ENCODE peak calls at places on chromosomes 1 and 21, in seven cellular contexts. One of them, this sample, is unnamed.
A peak's percentile ranks its signal among the peaks of the same experiment; 100 is the strongest.

GRCh38 chr1:117570988-117571409 is 34.8 kb upstream of the TENT5C start:
- DNase-seq in cardiac fibroblast: no peak
- DNase-seq in pancreas: no peak
- DNase-seq in psoas muscle: no peak
- DNase-seq in colonic mucosa: peak; percentile 85
- DNase-seq in brain microvascular endothelial cell: no peak
- DNase-seq in ascending aorta: no peak
- DNase-seq in this sample: no peak

GRCh38 chr1:244113532-244114320 is 62.6 kb downstream of the ZBTB18 start:
- DNase-seq in cardiac fibroblast: no peak
- DNase-seq in pancreas: no peak
- DNase-seq in psoas muscle: no peak
- DNase-seq in colonic mucosa: no peak
- DNase-seq in brain microvascular endothelial cell: peak; percentile 65
- DNase-seq in ascending aorta: no peak
- DNase-seq in this sample: no peak

GRCh38 chr1:5994713-5995621 is 2.7 kb upstream of the NPHP4 start:
- DNase-seq in cardiac fibroblast: no peak
- DNase-seq in pancreas: peak; percentile 36
- DNase-seq in psoas muscle: peak; percentile 50
- DNase-seq in colonic mucosa: peak; percentile 27
- DNase-seq in brain microvascular endothelial cell: no peak
- DNase-seq in ascending aorta: no peak
- DNase-seq in this sample: no peak

GRCh38 chr1:20100632-20101355 is 18.5 kb downstream of the PLA2G2D start:
- DNase-seq in cardiac fibroblast: peak; percentile 73
- DNase-seq in pancreas: no peak
- DNase-seq in psoas muscle: no peak
- DNase-seq in colonic mucosa: peak; percentile 49
- DNase-seq in brain microvascular endothelial cell: peak; percentile 36
- DNase-seq in ascending aorta: no peak
- DNase-seq in this sample: no peak

GRCh38 chr1:43349594-43350306 is 9.0 kb upstream of the CDC20 start:
- DNase-seq in cardiac fibroblast: peak; percentile 48
- DNase-seq in pancreas: no peak
- DNase-seq in psoas muscle: no peak
- DNase-seq in colonic mucosa: no peak
- DNase-seq in brain microvascular endothelial cell: peak; percentile 56
- DNase-seq in ascending aorta: no peak
- DNase-seq in this sample: no peak

GRCh38 chr1:96747565-96747964 is 26.0 kb downstream of the PTBP2 start:
- DNase-seq in cardiac fibroblast: no peak
- DNase-seq in pancreas: no peak
- DNase-seq in psoas muscle: no peak
- DNase-seq in colonic mucosa: no peak
- DNase-seq in brain microvascular endothelial cell: no peak
- DNase-seq in ascending aorta: no peak
- DNase-seq in this sample: no peak

GRCh38 chr1:75233302-75233929 is 99.2 kb downstream of the LHX8 start:
- DNase-seq in cardiac fibroblast: peak; percentile 45
- DNase-seq in pancreas: no peak
- DNase-seq in psoas muscle: no peak
- DNase-seq in colonic mucosa: no peak
- DNase-seq in brain microvascular endothelial cell: peak; percentile 8
- DNase-seq in ascending aorta: no peak
- DNase-seq in this sample: no peak

GRCh38 chr1:213983589-213984386 is 4.0 kb upstream of the PROX1 start:
- DNase-seq in cardiac fibroblast: no peak
- DNase-seq in pancreas: no peak
- DNase-seq in psoas muscle: no peak
- DNase-seq in colonic mucosa: no peak
- DNase-seq in brain microvascular endothelial cell: no peak
- DNase-seq in ascending aorta: no peak
- DNase-seq in this sample: no peak

GRCh38 chr1:42429623-42430022 is 26.2 kb downstream of the ZMYND12 start:
- DNase-seq in cardiac fibroblast: no peak
- DNase-seq in pancreas: no peak
- DNase-seq in psoas muscle: no peak
- DNase-seq in colonic mucosa: no peak
- DNase-seq in brain microvascular endothelial cell: no peak
- DNase-seq in ascending aorta: no peak
- DNase-seq in this sample: no peak

GRCh38 chr1:166811691-166812090 is 27.6 kb upstream of the POGK start:
- DNase-seq in cardiac fibroblast: peak; percentile 27
- DNase-seq in pancreas: no peak
- DNase-seq in psoas muscle: no peak
- DNase-seq in colonic mucosa: no peak
- DNase-seq in brain microvascular endothelial cell: peak; percentile 1
- DNase-seq in ascending aorta: no peak
- DNase-seq in this sample: no peak

GRCh38 chr21:17795084-17796036 is 23.8 kb downstream of the C21orf91 start:
- DNase-seq in cardiac fibroblast: no peak
- DNase-seq in pancreas: no peak
- DNase-seq in psoas muscle: no peak
- DNase-seq in colonic mucosa: no peak
- DNase-seq in brain microvascular endothelial cell: no peak
- DNase-seq in ascending aorta: no peak
- DNase-seq in this sample: no peak

GRCh38 chr1:173506437-173506836 is 29.3 kb downstream of the PRDX6 start:
- DNase-seq in cardiac fibroblast: no peak
- DNase-seq in pancreas: peak; percentile 69
- DNase-seq in psoas muscle: no peak
- DNase-seq in colonic mucosa: peak; percentile 81
- DNase-seq in brain microvascular endothelial cell: no peak
- DNase-seq in ascending aorta: no peak
- DNase-seq in this sample: no peak

GRCh38 chr1:193569696-193570269 is 383.4 kb upstream of the B3GALT2 start:
- DNase-seq in cardiac fibroblast: peak; percentile 73
- DNase-seq in pancreas: no peak
- DNase-seq in psoas muscle: no peak
- DNase-seq in colonic mucosa: no peak
- DNase-seq in brain microvascular endothelial cell: peak; percentile 90
- DNase-seq in ascending aorta: no peak
- DNase-seq in this sample: peak; percentile 77

GRCh38 chr21:31557421-31557955 is 102.0 kb upstream of the SOD1 start:
- DNase-seq in cardiac fibroblast: no peak
- DNase-seq in pancreas: peak; percentile 76
- DNase-seq in psoas muscle: no peak
- DNase-seq in colonic mucosa: no peak
- DNase-seq in brain microvascular endothelial cell: no peak
- DNase-seq in ascending aorta: no peak
- DNase-seq in this sample: no peak

GRCh38 chr1:246080031-246080430 is 427.0 kb downstream of the SMYD3 start:
- DNase-seq in cardiac fibroblast: no peak
- DNase-seq in pancreas: no peak
- DNase-seq in psoas muscle: no peak
- DNase-seq in colonic mucosa: no peak
- DNase-seq in brain microvascular endothelial cell: no peak
- DNase-seq in ascending aorta: no peak
- DNase-seq in this sample: no peak

GRCh38 chr21:37342046-37342632 is 24.4 kb upstream of the DYRK1A start:
- DNase-seq in cardiac fibroblast: no peak
- DNase-seq in pancreas: no peak
- DNase-seq in psoas muscle: no peak
- DNase-seq in colonic mucosa: no peak
- DNase-seq in brain microvascular endothelial cell: no peak
- DNase-seq in ascending aorta: no peak
- DNase-seq in this sample: no peak

GRCh38 chr1:97745912-97746311 is 174.9 kb downstream of the DPYD start:
- DNase-seq in cardiac fibroblast: peak; percentile 62
- DNase-seq in pancreas: no peak
- DNase-seq in psoas muscle: no peak
- DNase-seq in colonic mucosa: no peak
- DNase-seq in brain microvascular endothelial cell: no peak
- DNase-seq in ascending aorta: no peak
- DNase-seq in this sample: no peak

GRCh38 chr1:84433253-84434080 is 35.2 kb downstream of the DNASE2B start:
- DNase-seq in cardiac fibroblast: peak; percentile 90
- DNase-seq in pancreas: no peak
- DNase-seq in psoas muscle: no peak
- DNase-seq in colonic mucosa: peak; percentile 81
- DNase-seq in brain microvascular endothelial cell: peak; percentile 75
- DNase-seq in ascending aorta: no peak
- DNase-seq in this sample: peak; percentile 31

GRCh38 chr1:243851129-243851756 is 1.2 kb upstream of the AKT3 start:
- DNase-seq in cardiac fibroblast: peak; percentile 46
- DNase-seq in pancreas: no peak
- DNase-seq in psoas muscle: no peak
- DNase-seq in colonic mucosa: no peak
- DNase-seq in brain microvascular endothelial cell: no peak
- DNase-seq in ascending aorta: no peak
- DNase-seq in this sample: no peak

GRCh38 chr1:162538815-162539431 is 22.6 kb upstream of the UAP1 start:
- DNase-seq in cardiac fibroblast: peak; percentile 98
- DNase-seq in pancreas: no peak
- DNase-seq in psoas muscle: no peak
- DNase-seq in colonic mucosa: no peak
- DNase-seq in brain microvascular endothelial cell: peak; percentile 83
- DNase-seq in ascending aorta: no peak
- DNase-seq in this sample: peak; percentile 65

GRCh38 chr1:193846411-193846810 is 660.0 kb upstream of the B3GALT2 start:
- DNase-seq in cardiac fibroblast: no peak
- DNase-seq in pancreas: no peak
- DNase-seq in psoas muscle: no peak
- DNase-seq in colonic mucosa: no peak
- DNase-seq in brain microvascular endothelial cell: no peak
- DNase-seq in ascending aorta: no peak
- DNase-seq in this sample: no peak

GRCh38 chr1:96634863-96635262 is 86.7 kb upstream of the PTBP2 start:
- DNase-seq in cardiac fibroblast: peak; percentile 10
- DNase-seq in pancreas: no peak
- DNase-seq in psoas muscle: no peak
- DNase-seq in colonic mucosa: no peak
- DNase-seq in brain microvascular endothelial cell: no peak
- DNase-seq in ascending aorta: no peak
- DNase-seq in this sample: no peak

DNA sequence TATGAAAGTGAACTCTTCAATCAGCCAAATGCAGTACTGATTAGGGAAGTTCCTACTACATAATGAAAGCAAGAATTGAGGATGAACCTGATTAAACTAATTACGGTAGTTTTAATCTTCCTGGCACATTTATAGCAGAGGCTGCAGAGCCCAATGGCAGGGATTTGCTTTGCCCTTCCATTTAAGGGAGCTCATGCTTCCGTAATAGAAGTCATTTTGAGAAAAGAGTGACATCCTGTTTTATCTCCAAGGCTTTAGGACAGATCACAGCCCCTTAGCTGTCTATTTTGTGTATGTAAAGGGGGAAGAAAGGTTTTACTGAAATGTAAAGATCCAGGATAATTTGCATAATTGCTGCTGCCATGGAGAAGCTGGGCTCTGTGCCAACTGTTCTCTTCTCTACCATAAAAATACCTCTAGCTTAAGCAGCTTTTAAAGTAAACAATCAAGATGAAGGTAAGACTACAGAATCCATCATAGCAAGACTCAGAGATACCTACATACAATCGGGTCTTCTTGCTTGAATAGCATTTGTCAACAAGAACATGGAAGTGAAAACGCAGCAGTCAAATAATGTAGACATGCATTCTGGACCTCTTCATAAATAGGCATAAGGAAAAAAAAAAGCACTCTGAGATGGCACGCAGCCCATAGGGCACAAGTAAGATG is 62.5 kb downstream of the ASH1L start:
- DNase-seq in cardiac fibroblast: no peak
- DNase-seq in pancreas: no peak
- DNase-seq in psoas muscle: no peak
- DNase-seq in colonic mucosa: peak; percentile 75
- DNase-seq in brain microvascular endothelial cell: no peak
- DNase-seq in ascending aorta: no peak
- DNase-seq in this sample: no peak
- H3K4me3 ChIP-seq in cardiac fibroblast: no peak overlapping the region
- H3K4me3 ChIP-seq in pancreas: no peak overlapping the region
- H3K4me3 ChIP-seq in psoas muscle: no peak overlapping the region
- H3K4me3 ChIP-seq in colonic mucosa: no peak overlapping the region
- H3K4me3 ChIP-seq in brain microvascular endothelial cell: no peak overlapping the region
- H3K4me3 ChIP-seq in ascending aorta: no peak overlapping the region
- H3K4me3 ChIP-seq in this sample: no peak overlapping the region

DNA sequence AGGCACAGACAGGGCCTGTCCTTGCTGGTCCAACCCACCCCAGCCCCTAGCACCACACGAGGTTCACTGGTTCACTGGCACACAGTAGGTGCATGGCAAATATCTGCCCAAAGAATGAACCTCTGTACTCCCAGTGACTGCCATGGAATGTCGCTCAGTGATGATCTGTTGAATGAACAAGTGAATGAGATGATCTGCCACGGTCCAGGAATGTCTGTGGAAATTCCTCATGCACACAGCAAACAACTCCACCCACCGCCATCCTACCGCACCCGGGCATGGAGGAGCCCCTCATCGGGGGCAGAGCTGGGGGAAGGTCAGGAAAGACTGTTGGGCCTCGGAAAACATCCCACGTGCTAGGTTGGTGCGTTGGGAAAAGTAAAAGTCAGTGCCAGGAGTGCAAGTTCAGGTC is 1.7 kb downstream of the HSPG2 start:
- DNase-seq in cardiac fibroblast: no peak
- DNase-seq in pancreas: no peak
- DNase-seq in psoas muscle: no peak
- DNase-seq in colonic mucosa: no peak
- DNase-seq in brain microvascular endothelial cell: peak; percentile 34
- DNase-seq in ascending aorta: no peak
- DNase-seq in this sample: no peak
- H3K4me3 ChIP-seq in cardiac fibroblast: peak overlapping the region; percentile 77
- H3K4me3 ChIP-seq in pancreas: no peak overlapping the region
- H3K4me3 ChIP-seq in psoas muscle: peak overlapping the region; percentile 82
- H3K4me3 ChIP-seq in colonic mucosa: peak overlapping the region; percentile 59
- H3K4me3 ChIP-seq in brain microvascular endothelial cell: peak overlapping the region; percentile 69
- H3K4me3 ChIP-seq in ascending aorta: peak overlapping the region; percentile 75
- H3K4me3 ChIP-seq in this sample: peak overlapping the region; percentile 64

DNA sequence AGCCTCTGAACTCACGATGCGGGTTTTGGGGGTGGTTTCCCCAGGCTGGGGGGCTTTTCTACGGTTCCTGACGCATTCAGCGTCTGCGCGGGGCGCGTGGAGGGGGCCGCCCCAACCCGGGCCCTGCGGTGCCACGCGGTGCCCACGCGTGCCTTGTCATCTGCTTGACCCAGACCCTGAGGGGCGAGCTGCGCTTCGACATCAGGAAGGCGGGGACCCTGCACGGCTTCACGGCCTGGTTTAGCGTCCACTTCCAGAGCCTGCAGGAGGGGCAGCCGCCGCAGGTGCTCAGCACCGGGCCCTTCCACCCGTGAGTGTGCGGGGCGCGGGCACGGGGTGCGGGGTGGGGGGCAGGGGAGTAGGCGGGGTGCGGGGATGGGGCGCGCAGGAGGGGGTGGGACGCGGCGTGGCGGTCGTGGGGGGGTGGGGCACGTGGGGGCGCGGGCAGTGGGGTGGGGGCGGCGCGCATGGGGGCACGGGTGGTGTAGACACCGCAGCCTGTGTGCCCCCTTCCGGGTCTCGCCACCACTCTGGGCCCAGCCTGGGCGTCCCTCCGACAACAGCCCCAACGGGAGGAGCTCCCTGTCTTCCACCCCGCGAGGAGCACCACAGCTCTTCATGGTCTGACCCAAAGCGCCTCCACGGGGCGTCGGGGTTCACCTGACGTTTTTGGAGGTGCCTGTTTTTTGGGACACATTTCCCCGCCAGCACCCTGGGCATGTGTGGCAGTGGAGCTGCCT is 26.3 kb downstream of the PRMT2 start:
- DNase-seq in cardiac fibroblast: no peak
- DNase-seq in pancreas: peak; percentile 80
- DNase-seq in psoas muscle: peak; percentile 54
- DNase-seq in colonic mucosa: no peak
- DNase-seq in brain microvascular endothelial cell: no peak
- DNase-seq in ascending aorta: no peak
- DNase-seq in this sample: no peak
- H3K4me3 ChIP-seq in cardiac fibroblast: peak overlapping the region; percentile 21
- H3K4me3 ChIP-seq in pancreas: no peak overlapping the region
- H3K4me3 ChIP-seq in psoas muscle: peak overlapping the region; percentile 46
- H3K4me3 ChIP-seq in colonic mucosa: no peak overlapping the region
- H3K4me3 ChIP-seq in brain microvascular endothelial cell: peak overlapping the region; percentile 35
- H3K4me3 ChIP-seq in ascending aorta: peak overlapping the region; percentile 56
- H3K4me3 ChIP-seq in this sample: no peak overlapping the region

GRCh38 chr1:151680812-151681211 is 35.8 kb downstream of the CELF3 start:
- DNase-seq in cardiac fibroblast: peak; percentile 92
- DNase-seq in pancreas: no peak
- DNase-seq in psoas muscle: no peak
- DNase-seq in colonic mucosa: no peak
- DNase-seq in brain microvascular endothelial cell: peak; percentile 78
- DNase-seq in ascending aorta: no peak
- DNase-seq in this sample: peak; percentile 80
- H3K4me3 ChIP-seq in cardiac fibroblast: no peak overlapping the region
- H3K4me3 ChIP-seq in pancreas: no peak overlapping the region
- H3K4me3 ChIP-seq in psoas muscle: no peak overlapping the region
- H3K4me3 ChIP-seq in colonic mucosa: no peak overlapping the region
- H3K4me3 ChIP-seq in brain microvascular endothelial cell: no peak overlapping the region
- H3K4me3 ChIP-seq in ascending aorta: peak overlapping the region; percentile 9
- H3K4me3 ChIP-seq in this sample: no peak overlapping the region